ENCODE peak calls at places on chromosomes 13 and 19, in four cellular contexts. X is stimulated activated CD8-positive, alpha-beta memory T cell treated with anti-CD3 and anti-CD28 coated beads, Interleukin-4, amount 100 ng/mL, for 24 hours; J is caudate nucleus; V is non-pigmented ciliary epithelial cell. H is an unnamed sample.

GRCh38 chr13:95535243-95535642 is 17.3 kb upstream of the CLDN10 start:
- DNase-seq in X (no peak), J (no peak), V (no peak), H (peak)

GRCh38 chr13:72983085-72983768 is 75.6 kb upstream of the KLF5 start:
- DNase-seq in X (no peak), J (no peak), V (peak), H (no peak)

GRCh38 chr13:107864543-107865460 is 350.5 kb downstream of the LIG4 start:
- DNase-seq in X (no peak), J (no peak), V (no peak), H (peak)

GRCh38 chr19:17077447-17078028 is 2.0 kb downstream of the MYO9B start:
- DNase-seq in X (no peak), J (no peak), V (no peak), H (no peak)

GRCh38 chr13:40665061-40665753 is 1.2 kb downstream of the FOXO1 start:
- DNase-seq in X (peak), J (no peak), V (no peak), H (no peak)

GRCh38 chr13:57673197-57673596 is 41.7 kb downstream of the PCDH17 start:
- DNase-seq in X (no peak), J (no peak), V (no peak), H (no peak)

GRCh38 chr13:23899555-23899954 is 2.3 kb upstream of the C1QTNF9B start:
- DNase-seq in X (no peak), J (no peak), V (no peak), H (no peak)

GRCh38 chr13:30341815-30342570 is 34.6 kb upstream of the KATNAL1 start:
- DNase-seq in X (no peak), J (no peak), V (peak), H (peak)

GRCh38 chr13:99658266-99658991 is 157.2 kb downstream of the TM9SF2 start:
- DNase-seq in X (peak), J (peak), V (no peak), H (no peak)

GRCh38 chr13:92941167-92941566 is 285.4 kb upstream of the GPC6 start:
- DNase-seq in X (no peak), J (no peak), V (no peak), H (no peak)

GRCh38 chr13:90545070-90545840 is 802.2 kb upstream of the MIR17HG start:
- DNase-seq in X (no peak), J (no peak), V (no peak), H (no peak)

GRCh38 chr19:46371371-46371901 is 24.5 kb downstream of the PPP5C start:
- DNase-seq in X (no peak), J (no peak), V (no peak), H (no peak)

GRCh38 chr19:4754248-4754647 is 30.6 kb upstream of the DPP9 start:
- DNase-seq in X (no peak), J (no peak), V (no peak), H (no peak)

GRCh38 chr19:30311911-30312310 is 60.3 kb upstream of the ZNF536 start:
- DNase-seq in X (no peak), J (no peak), V (no peak), H (no peak)

GRCh38 chr13:41017153-41017552 is 2.0 kb downstream of the ELF1 start:
- DNase-seq in X (no peak), J (no peak), V (no peak), H (no peak)

GRCh38 chr13:59205501-59205900 is 958.2 kb downstream of the DIAPH3 start:
- DNase-seq in X (no peak), J (no peak), V (no peak), H (no peak)

GRCh38 chr19:55442372-55443044 is 592 bp downstream of the SHISA7 start:
- DNase-seq in X (no peak), J (no peak), V (no peak), H (no peak)

GRCh38 chr19:45786533-45786894 is 4.2 kb upstream of the DMPK start:
- DNase-seq in X (no peak), J (no peak), V (no peak), H (no peak)

H was measured in LNCaP clone FGC.